ENCODE peak calls at places on chromosomes 7 and 10, in eight cellular contexts. G is choroid plexus epithelial cell; N is stomach; U is kidney; L is stimulated activated CD4-positive, alpha-beta T cell treated with anti-CD3 and anti-CD28 coated beads, Interleukin-2, amount 100 ng/mL, for 48 hours; R is activated T-helper 9 cell treated with anti-CD3 and anti-CD28 coated beads, Interleukin-2, amount 50 U/mL, for 16 hours; W is T-cell; I is NCI-H526 treated with DMSO at 0.1 percent for 48 hours. O is an unnamed sample.

GRCh38 chr10:14583252-14583651 is 191.4 kb downstream of the FAM107B start:
- DNase-seq in I (no peak), W (peak; percentile 81), L (peak; percentile 66), N (peak; percentile 52), U (no peak), R (peak; percentile 70), G (no peak), O (no peak)

GRCh38 chr7:100472121-100472851 is 6.7 kb downstream of the TSC22D4 start:
- DNase-seq in G (no peak), R (no peak), L (no peak), U (peak; percentile 80), N (no peak), W (no peak), I (no peak), O (peak; percentile 49)

GRCh38 chr7:101733713-101734475 is 83.5 kb upstream of the CUX1 start:
- DNase-seq in L (no peak), G (peak; percentile 49), R (no peak), I (no peak), N (peak; percentile 66), W (no peak), U (peak; percentile 87), O (no peak)

GRCh38 chr10:47020491-47020890 is 109.3 kb downstream of the PTPN20 start:
- DNase-seq in N (peak; percentile 22), L (no peak), U (no peak), R (no peak), W (no peak), I (no peak), G (peak; percentile 14), O (no peak)

GRCh38 chr10:79390551-79391229 is 43.4 kb downstream of the PPIF start:
- DNase-seq in R (no peak), G (peak; percentile 48), W (no peak), I (no peak), U (peak; percentile 74), N (peak; percentile 21), L (no peak), O (no peak)

GRCh38 chr10:1155791-1156615 is 99.8 kb downstream of the WDR37 start:
- DNase-seq in I (no peak), G (no peak), W (no peak), U (no peak), R (no peak), L (no peak), N (peak; percentile 15), O (no peak)

GRCh38 chr10:102133373-102134195 is 744 bp downstream of the PPRC1 start:
- DNase-seq in N (peak; percentile 63), U (peak; percentile 93), L (peak; percentile 53), W (peak; percentile 22), G (peak; percentile 77), R (peak; percentile 50), I (no peak), O (peak; percentile 91)

GRCh38 chr10:95573953-95574604 is 12.9 kb upstream of the SORBS1 start:
- DNase-seq in W (no peak), R (no peak), I (no peak), N (no peak), U (no peak), G (no peak), L (no peak), O (no peak)

GRCh38 chr10:78551184-78552005 is 517.4 kb upstream of the ZMIZ1 start:
- DNase-seq in U (no peak), W (no peak), G (no peak), N (no peak), I (peak; percentile 13), R (no peak), L (no peak), O (no peak)

GRCh38 chr7:5532520-5533335 is 109.1 kb upstream of the TNRC18 start:
- DNase-seq in R (no peak), I (no peak), W (peak; percentile 38), G (no peak), U (peak; percentile 90), L (peak; percentile 48), N (peak; percentile 78), O (no peak)

GRCh38 chr7:37592366-37592765 is 91.2 kb upstream of the GPR141 start:
- DNase-seq in N (no peak), G (no peak), I (no peak), W (no peak), U (no peak), R (no peak), L (no peak), O (no peak)

GRCh38 chr7:92375013-92375412 is 72.3 kb upstream of the GATAD1 start:
- DNase-seq in R (no peak), G (peak; percentile 14), U (no peak), W (no peak), N (no peak), L (no peak), I (no peak), O (no peak)

GRCh38 chr10:6200588-6201510 is 1.9 kb upstream of the PFKFB3 start:
- DNase-seq in I (no peak), W (peak; percentile 53), U (no peak), L (peak; percentile 17), R (peak; percentile 24), G (peak; percentile 49), N (no peak), O (peak; percentile 55)

GRCh38 chr7:33873981-33874750 is 31.2 kb upstream of the BMPER start:
- DNase-seq in I (no peak), W (no peak), U (no peak), L (no peak), N (no peak), R (no peak), G (peak; percentile 53), O (peak; percentile 37)

GRCh38 chr7:84336303-84336702 is 141.7 kb upstream of the SEMA3A start:
- DNase-seq in W (no peak), N (no peak), U (no peak), L (no peak), R (no peak), G (peak; percentile 97), I (no peak), O (no peak)

GRCh38 chr10:13340068-13340467 is 8.0 kb downstream of the SEPHS1 start:
- DNase-seq in G (no peak), R (no peak), I (no peak), L (no peak), U (no peak), W (no peak), N (no peak), O (no peak)

GRCh38 chr7:111516612-111517011 is 45.7 kb downstream of the IMMP2L start:
- DNase-seq in N (no peak), L (no peak), G (no peak), U (no peak), I (no peak), R (no peak), W (no peak), O (no peak)

GRCh38 chr7:2086229-2086628 is 146.5 kb downstream of the MAD1L1 start:
- DNase-seq in U (no peak), N (no peak), R (no peak), G (no peak), W (no peak), L (no peak), I (no peak), O (no peak)

GRCh38 chr10:59829601-59830000 is 76.3 kb upstream of the MRLN start:
- DNase-seq in W (no peak), L (no peak), G (no peak), U (no peak), N (no peak), I (no peak), R (no peak), O (no peak)

GRCh38 chr7:134444198-134444960 is 14.5 kb downstream of the AKR1B1 start:
- DNase-seq in G (no peak), N (no peak), W (no peak), R (no peak), L (no peak), U (no peak), I (no peak), O (no peak)

GRCh38 chr7:151808296-151809155 is 68.4 kb downstream of the PRKAG2 start:
- DNase-seq in I (no peak), R (no peak), U (peak; percentile 56), N (peak; percentile 64), W (no peak), G (no peak), L (no peak), O (peak; percentile 29)

GRCh38 chr7:100568176-100568935 is 5.3 kb downstream of the SAP25 start:
- DNase-seq in W (no peak), U (no peak), R (no peak), I (no peak), G (no peak), N (no peak), L (no peak), O (no peak)